ENCODE peak calls at places on chromosomes 12 and 14, in six cellular contexts. W is CD8-positive, alpha-beta memory T cell; L is fibroblast of lung; V is suprapubic skin; O is H9; E is astrocyte. Z is an unnamed sample.

GRCh38 chr14:73815849-73816816 is 35.5 kb upstream of the PTGR2 start:
- DNase-seq in E (peak; percentile 65), V (no peak), W (no peak), O (no peak), L (peak; percentile 67), Z (no peak)

GRCh38 chr12:54141534-54142475 is 47.0 kb downstream of the SMUG1 start:
- DNase-seq in W (no peak), E (peak; percentile 4), L (peak; percentile 6), V (no peak), O (no peak), Z (no peak)

GRCh38 chr14:103943673-103944072 is 1.3 kb upstream of the RD3L start:
- DNase-seq in V (no peak), E (no peak), L (no peak), W (no peak), O (no peak), Z (no peak)

GRCh38 chr12:43044241-43044640 is 454.7 kb upstream of the PRICKLE1 start:
- DNase-seq in W (no peak), O (no peak), L (no peak), E (no peak), V (no peak), Z (no peak)

GRCh38 chr14:71202881-71203280 is 295.6 kb downstream of the PCNX1 start:
- DNase-seq in L (peak; percentile 33), O (no peak), W (no peak), V (no peak), E (no peak), Z (no peak)

GRCh38 chr12:14756331-14757143 is 46.7 kb downstream of the WBP11 start:
- DNase-seq in L (no peak), V (no peak), E (no peak), W (no peak), O (peak; percentile 77), Z (no peak)

GRCh38 chr12:6575648-6576047 is 7.6 kb upstream of the NOP2 start:
- DNase-seq in O (no peak), W (no peak), V (no peak), E (no peak), L (no peak), Z (no peak)

GRCh38 chr14:76760331-76761197 is 704 bp upstream of the VASH1 start:
- DNase-seq in W (no peak), O (peak; percentile 23), L (no peak), V (peak; percentile 70), E (no peak), Z (no peak)

GRCh38 chr14:25150934-25151790 is 101.2 kb upstream of the STXBP6 start:
- DNase-seq in L (peak; percentile 79), O (no peak), W (no peak), E (peak; percentile 74), V (no peak), Z (no peak)

GRCh38 chr14:104746951-104747481 is 5.9 kb upstream of the SIVA1 start:
- DNase-seq in O (no peak), V (no peak), E (no peak), L (no peak), W (no peak), Z (no peak)

GRCh38 chr12:52081263-52081733 is 1.8 kb downstream of the SMIM41 start:
- DNase-seq in L (no peak), E (no peak), W (no peak), O (no peak), V (no peak), Z (no peak)

GRCh38 chr12:52082026-52082667 is 2.6 kb downstream of the SMIM41 start:
- DNase-seq in W (no peak), L (peak; percentile 63), V (no peak), E (peak; percentile 53), O (peak; percentile 41), Z (no peak)

GRCh38 chr12:52083638-52083996 is 4.1 kb downstream of the SMIM41 start:
- DNase-seq in E (no peak), O (no peak), W (no peak), V (no peak), L (no peak), Z (no peak)

GRCh38 chr12:52082988-52083637 is 3.6 kb downstream of the SMIM41 start:
- DNase-seq in E (peak; percentile 34), W (peak; percentile 77), L (peak; percentile 49), V (no peak), O (peak; percentile 71), Z (peak; percentile 59)

DNA sequence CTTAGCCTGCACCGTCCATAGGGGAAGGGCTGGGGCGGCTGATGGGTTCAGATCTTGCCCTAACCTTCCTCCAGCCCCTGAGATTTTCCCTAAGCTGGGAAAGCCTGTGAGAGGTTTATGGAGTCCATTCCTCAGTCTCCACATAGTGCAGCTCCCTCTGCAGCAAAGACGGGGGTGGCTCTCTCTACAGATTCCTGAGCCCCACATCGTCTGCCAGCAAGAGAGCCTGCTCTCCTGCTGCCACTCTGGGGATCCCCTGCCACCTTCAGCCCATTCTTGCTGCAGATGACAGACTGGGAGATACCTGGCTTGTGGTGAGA is 3.1 kb downstream of the SMIM41 start:
- DNase-seq in V (no peak), E (no peak), L (no peak), W (no peak), O (no peak), Z (no peak)
- H3K27ac ChIP-seq in V (no peak overlapping the region), E (no peak overlapping the region), L (peak overlapping the region; percentile 62), W (no peak overlapping the region), O (no peak overlapping the region), Z (no peak overlapping the region)

GRCh38 chr12:5247144-5247543 is 184.8 kb upstream of the NTF3 start:
- DNase-seq in W (no peak), E (no peak), O (no peak), V (no peak), L (no peak), Z (no peak)
- H3K27ac ChIP-seq in W (no peak overlapping the region), E (no peak overlapping the region), O (no peak overlapping the region), V (no peak overlapping the region), L (no peak overlapping the region), Z (no peak overlapping the region)

DNA sequence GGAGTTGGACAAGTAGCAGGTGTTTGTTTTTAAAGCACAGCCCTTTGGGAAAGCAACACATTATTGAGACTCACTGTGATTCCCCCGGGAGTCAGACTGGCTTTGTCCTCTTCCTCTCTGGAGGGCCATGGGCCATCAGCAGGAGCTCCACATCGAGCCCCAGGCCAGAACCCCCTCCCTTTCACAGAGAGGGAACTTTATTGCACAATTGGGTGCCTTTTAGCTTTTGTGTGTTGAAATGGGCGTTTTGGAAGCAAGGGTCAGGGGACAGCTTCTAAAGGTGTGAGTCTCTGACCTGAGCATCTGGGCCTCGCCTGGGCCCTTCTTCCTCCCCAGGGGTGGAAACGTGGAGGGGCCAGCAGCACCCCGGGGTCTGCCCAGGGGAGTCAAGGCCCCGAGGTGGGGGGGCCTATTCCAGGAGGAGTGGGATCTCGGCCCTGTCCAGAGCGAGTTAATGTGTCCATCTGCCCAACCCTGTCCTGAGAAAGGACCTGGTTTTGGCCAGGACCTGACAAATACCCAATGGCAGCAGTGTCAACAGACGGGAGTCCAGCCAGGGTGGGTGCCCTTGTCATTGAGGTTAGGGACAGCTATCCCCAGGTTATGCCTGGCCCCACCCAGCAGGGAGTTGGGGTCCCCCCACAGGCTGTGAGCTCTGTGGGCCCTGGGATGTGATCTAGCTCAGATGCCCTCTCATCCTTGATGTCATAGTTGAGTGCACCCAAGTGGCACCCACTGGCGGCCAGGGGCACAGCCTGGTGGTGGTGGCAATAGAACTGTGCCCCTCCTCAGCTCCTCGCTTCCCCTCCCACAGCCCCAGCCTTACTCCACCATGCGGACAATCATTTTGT is 37.1 kb downstream of the SLC8B1 start:
- DNase-seq in E (no peak), V (no peak), L (no peak), O (no peak), W (no peak), Z (no peak)
- H3K27ac ChIP-seq in E (no peak overlapping the region), V (peak overlapping the region; percentile 64), L (no peak overlapping the region), O (no peak overlapping the region), W (no peak overlapping the region), Z (no peak overlapping the region)

GRCh38 chr14:94586635-94587034 is 5.4 kb downstream of the SERPINA5 start:
- DNase-seq in O (no peak), E (no peak), W (no peak), V (no peak), L (no peak), Z (no peak)
- H3K27ac ChIP-seq in O (no peak overlapping the region), E (no peak overlapping the region), W (no peak overlapping the region), V (no peak overlapping the region), L (no peak overlapping the region), Z (no peak overlapping the region)

GRCh38 chr12:91899056-91899455 is 246.6 kb downstream of the BTG1 start:
- DNase-seq in V (no peak), W (no peak), L (no peak), O (no peak), E (no peak), Z (no peak)
- H3K27ac ChIP-seq in V (no peak overlapping the region), W (no peak overlapping the region), L (no peak overlapping the region), O (no peak overlapping the region), E (no peak overlapping the region), Z (no peak overlapping the region)

DNA sequence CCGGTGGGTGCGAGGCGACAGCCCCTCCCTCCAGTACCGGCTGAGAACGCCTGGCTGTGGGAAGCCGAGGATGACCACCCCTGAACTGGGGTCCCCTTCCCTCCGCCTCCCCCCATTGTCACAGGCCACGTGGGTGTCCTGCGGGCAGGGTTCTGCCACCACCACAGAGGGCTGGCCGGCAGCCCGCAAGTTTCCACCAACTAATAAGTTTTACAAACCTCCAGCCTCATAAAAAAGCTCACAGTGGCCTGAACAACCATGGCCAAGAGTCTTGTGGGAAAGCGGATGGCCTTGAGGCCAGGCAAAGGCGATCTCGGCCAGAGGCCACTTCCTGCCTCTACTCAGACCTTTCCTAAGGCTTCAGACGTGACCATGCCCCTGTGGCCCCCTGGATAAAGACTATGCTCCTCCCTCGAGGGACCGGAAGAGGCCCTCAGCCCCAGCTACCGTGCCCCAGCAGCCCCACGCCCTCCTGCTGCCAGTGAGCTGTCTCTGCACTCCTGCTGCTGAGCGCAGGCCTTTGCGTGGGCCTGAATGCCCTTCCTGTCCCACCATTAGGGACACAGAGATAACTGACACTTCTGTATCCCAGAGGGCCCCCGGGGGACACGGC is 46.1 kb upstream of the DLK1 start:
- DNase-seq in E (no peak), W (no peak), O (no peak), L (no peak), V (no peak), Z (no peak)
- H3K27ac ChIP-seq in E (peak overlapping the region; percentile 63), W (peak overlapping the region; percentile 16), O (no peak overlapping the region), L (no peak overlapping the region), V (peak overlapping the region; percentile 19), Z (no peak overlapping the region)